ENCODE peak calls at places on chromosomes 11 and 22, in six cellular contexts. One of them, this sample, is unnamed.

GRCh38 chr22:36486619-36487384 is 5.4 kb upstream of the TXN2 start:
- DNase-seq in transverse colon: peak; percentile 58
- DNase-seq in RWPE1: no peak
- DNase-seq in fibroblast of lung: peak; percentile 61
- DNase-seq in neural progenitor cell: peak; percentile 77
- DNase-seq in mesendoderm: peak; percentile 73
- DNase-seq in this sample: peak; percentile 65

GRCh38 chr22:43440556-43440955 is 28.7 kb downstream of the MPPED1 start:
- DNase-seq in mesendoderm: no peak
- DNase-seq in RWPE1: no peak
- DNase-seq in neural progenitor cell: no peak
- DNase-seq in fibroblast of lung: no peak
- DNase-seq in transverse colon: no peak
- DNase-seq in this sample: no peak

GRCh38 chr22:39083212-39084165 is 6.4 kb downstream of the APOBEC3G start:
- DNase-seq in mesendoderm: no peak
- DNase-seq in fibroblast of lung: no peak
- DNase-seq in neural progenitor cell: no peak
- DNase-seq in transverse colon: no peak
- DNase-seq in RWPE1: no peak
- DNase-seq in this sample: no peak

GRCh38 chr11:2801711-2802388 is 83.7 kb downstream of the CDKN1C start:
- DNase-seq in transverse colon: peak; percentile 8
- DNase-seq in neural progenitor cell: no peak
- DNase-seq in mesendoderm: no peak
- DNase-seq in RWPE1: no peak
- DNase-seq in fibroblast of lung: no peak
- DNase-seq in this sample: peak; percentile 10

GRCh38 chr11:70436501-70436860 is 38.2 kb downstream of the CTTN start:
- DNase-seq in fibroblast of lung: no peak
- DNase-seq in neural progenitor cell: no peak
- DNase-seq in RWPE1: no peak
- DNase-seq in transverse colon: no peak
- DNase-seq in mesendoderm: no peak
- DNase-seq in this sample: no peak

GRCh38 chr11:57210731-57211335 is 26.2 kb downstream of the APLNR start:
- DNase-seq in fibroblast of lung: no peak
- DNase-seq in neural progenitor cell: no peak
- DNase-seq in transverse colon: no peak
- DNase-seq in RWPE1: no peak
- DNase-seq in mesendoderm: peak; percentile 71
- DNase-seq in this sample: no peak

GRCh38 chr11:62458212-62459002 is 39.6 kb downstream of the SCGB1A1 start:
- DNase-seq in transverse colon: no peak
- DNase-seq in fibroblast of lung: no peak
- DNase-seq in neural progenitor cell: no peak
- DNase-seq in RWPE1: no peak
- DNase-seq in mesendoderm: no peak
- DNase-seq in this sample: no peak

GRCh38 chr11:95788921-95789505 is 569 bp downstream of the FAM76B start:
- DNase-seq in transverse colon: peak; percentile 13
- DNase-seq in neural progenitor cell: peak; percentile 80
- DNase-seq in RWPE1: peak; percentile 13
- DNase-seq in mesendoderm: peak; percentile 84
- DNase-seq in fibroblast of lung: peak; percentile 39
- DNase-seq in this sample: peak; percentile 52

GRCh38 chr11:83645561-83645960 is 359.4 kb upstream of the CCDC90B start:
- DNase-seq in RWPE1: no peak
- DNase-seq in neural progenitor cell: no peak
- DNase-seq in transverse colon: no peak
- DNase-seq in fibroblast of lung: no peak
- DNase-seq in mesendoderm: no peak
- DNase-seq in this sample: no peak

GRCh38 chr11:93492464-93493251 is 50.5 kb downstream of the SMCO4 start:
- DNase-seq in transverse colon: no peak
- DNase-seq in RWPE1: no peak
- DNase-seq in mesendoderm: no peak
- DNase-seq in fibroblast of lung: no peak
- DNase-seq in neural progenitor cell: no peak
- DNase-seq in this sample: no peak

GRCh38 chr11:19382131-19382611 is 141.4 kb upstream of the E2F8 start:
- DNase-seq in neural progenitor cell: peak; percentile 59
- DNase-seq in RWPE1: no peak
- DNase-seq in mesendoderm: no peak
- DNase-seq in fibroblast of lung: no peak
- DNase-seq in transverse colon: no peak
- DNase-seq in this sample: peak; percentile 75

GRCh38 chr11:2574553-2575535 is 125.0 kb downstream of the KCNQ1OT1 start:
- DNase-seq in mesendoderm: no peak
- DNase-seq in transverse colon: peak; percentile 34
- DNase-seq in neural progenitor cell: no peak
- DNase-seq in fibroblast of lung: no peak
- DNase-seq in RWPE1: no peak
- DNase-seq in this sample: peak; percentile 61

DNA sequence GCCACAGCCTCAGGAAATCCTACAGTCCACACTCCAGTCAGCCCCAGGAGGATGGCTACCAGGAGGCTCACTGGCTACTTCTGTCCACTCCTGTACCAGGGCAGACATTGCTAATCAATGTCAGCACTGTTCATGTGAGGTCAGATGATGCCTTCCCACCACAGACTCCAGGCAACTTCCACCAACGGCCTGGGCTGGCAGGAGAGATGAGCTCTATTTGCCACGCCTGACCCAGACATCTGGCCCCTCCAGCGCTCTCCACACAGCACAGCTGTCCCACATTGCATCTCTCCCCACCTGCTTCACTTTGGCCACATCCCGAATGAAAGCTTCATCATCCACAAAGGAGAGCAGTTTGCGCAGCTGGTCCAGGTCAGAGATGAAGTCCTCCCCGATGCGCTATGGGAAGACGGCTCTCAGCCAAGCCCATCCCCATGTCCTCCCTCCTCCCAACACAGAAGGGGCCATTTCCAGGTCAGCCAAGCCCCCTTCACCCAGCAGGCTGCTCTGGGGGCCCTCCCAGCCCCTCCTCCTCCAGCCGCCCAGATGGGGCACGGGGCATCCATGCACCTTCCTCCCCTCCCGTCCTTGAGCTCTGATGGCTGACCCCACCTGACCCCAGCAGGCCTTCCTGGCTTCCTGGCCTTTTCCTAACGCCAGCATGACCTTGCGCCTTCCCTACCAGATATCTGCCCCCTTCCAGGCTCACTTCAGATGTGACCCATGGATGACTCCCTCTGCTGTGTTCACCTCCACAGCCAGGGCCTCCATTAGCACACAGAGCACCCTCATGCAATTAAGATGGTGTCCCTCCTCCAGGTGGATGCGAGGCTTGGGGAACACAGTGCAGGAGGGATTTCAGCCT is 7.4 kb downstream of the PYGM start:
- DNase-seq in RWPE1: no peak
- DNase-seq in mesendoderm: no peak
- DNase-seq in neural progenitor cell: no peak
- DNase-seq in fibroblast of lung: no peak
- DNase-seq in transverse colon: no peak
- DNase-seq in this sample: no peak
- H3K27ac ChIP-seq in RWPE1: no peak overlapping the region
- H3K27ac ChIP-seq in mesendoderm: no peak overlapping the region
- H3K27ac ChIP-seq in neural progenitor cell: no peak overlapping the region
- H3K27ac ChIP-seq in fibroblast of lung: no peak overlapping the region
- H3K27ac ChIP-seq in transverse colon: no peak overlapping the region
- H3K27ac ChIP-seq in this sample: no peak overlapping the region

GRCh38 chr11:35553831-35554230 is 28.4 kb upstream of the PAMR1 start:
- DNase-seq in transverse colon: no peak
- DNase-seq in fibroblast of lung: peak; percentile 93
- DNase-seq in neural progenitor cell: no peak
- DNase-seq in RWPE1: no peak
- DNase-seq in mesendoderm: peak; percentile 21
- DNase-seq in this sample: no peak

GRCh38 chr11:35553021-35553420 is 27.6 kb upstream of the PAMR1 start:
- DNase-seq in fibroblast of lung: no peak
- DNase-seq in neural progenitor cell: no peak
- DNase-seq in RWPE1: no peak
- DNase-seq in mesendoderm: no peak
- DNase-seq in transverse colon: no peak
- DNase-seq in this sample: no peak

GRCh38 chr11:35558468-35558867 is 33.1 kb upstream of the PAMR1 start:
- DNase-seq in neural progenitor cell: no peak
- DNase-seq in transverse colon: no peak
- DNase-seq in RWPE1: no peak
- DNase-seq in fibroblast of lung: peak; percentile 69
- DNase-seq in mesendoderm: no peak
- DNase-seq in this sample: no peak

GRCh38 chr11:35555238-35555887 is 29.9 kb upstream of the PAMR1 start:
- DNase-seq in mesendoderm: no peak
- DNase-seq in transverse colon: no peak
- DNase-seq in neural progenitor cell: no peak
- DNase-seq in RWPE1: no peak
- DNase-seq in fibroblast of lung: peak; percentile 76
- DNase-seq in this sample: no peak

GRCh38 chr11:35554491-35555237 is 29.2 kb upstream of the PAMR1 start:
- DNase-seq in mesendoderm: peak; percentile 44
- DNase-seq in RWPE1: no peak
- DNase-seq in transverse colon: no peak
- DNase-seq in fibroblast of lung: no peak
- DNase-seq in neural progenitor cell: no peak
- DNase-seq in this sample: no peak
- H3K27ac ChIP-seq in mesendoderm: no peak overlapping the region
- H3K27ac ChIP-seq in RWPE1: no peak overlapping the region
- H3K27ac ChIP-seq in transverse colon: no peak overlapping the region
- H3K27ac ChIP-seq in fibroblast of lung: peak overlapping the region; percentile 64
- H3K27ac ChIP-seq in neural progenitor cell: no peak overlapping the region
- H3K27ac ChIP-seq in this sample: no peak overlapping the region

GRCh38 chr11:1534682-1535081 is 37.4 kb downstream of the DUSP8 start:
- DNase-seq in transverse colon: no peak
- DNase-seq in RWPE1: peak; percentile 41
- DNase-seq in fibroblast of lung: no peak
- DNase-seq in mesendoderm: no peak
- DNase-seq in neural progenitor cell: no peak
- DNase-seq in this sample: no peak

GRCh38 chr11:1531961-1532586 is 40.0 kb downstream of the DUSP8 start:
- DNase-seq in RWPE1: peak; percentile 63
- DNase-seq in fibroblast of lung: no peak
- DNase-seq in transverse colon: no peak
- DNase-seq in neural progenitor cell: no peak
- DNase-seq in mesendoderm: no peak
- DNase-seq in this sample: no peak

GRCh38 chr11:1532606-1533341 is 39.3 kb downstream of the DUSP8 start:
- DNase-seq in fibroblast of lung: no peak
- DNase-seq in neural progenitor cell: no peak
- DNase-seq in RWPE1: peak; percentile 32
- DNase-seq in transverse colon: no peak
- DNase-seq in mesendoderm: no peak
- DNase-seq in this sample: no peak

GRCh38 chr11:1534171-1534570 is 37.9 kb downstream of the DUSP8 start:
- DNase-seq in fibroblast of lung: no peak
- DNase-seq in transverse colon: no peak
- DNase-seq in RWPE1: no peak
- DNase-seq in mesendoderm: no peak
- DNase-seq in neural progenitor cell: no peak
- DNase-seq in this sample: no peak

GRCh38 chr11:1533342-1533725 is 38.7 kb downstream of the DUSP8 start:
- DNase-seq in mesendoderm: no peak
- DNase-seq in fibroblast of lung: no peak
- DNase-seq in neural progenitor cell: no peak
- DNase-seq in RWPE1: no peak
- DNase-seq in transverse colon: no peak
- DNase-seq in this sample: no peak
- H3K27ac ChIP-seq in mesendoderm: no peak overlapping the region
- H3K27ac ChIP-seq in fibroblast of lung: no peak overlapping the region
- H3K27ac ChIP-seq in neural progenitor cell: no peak overlapping the region
- H3K27ac ChIP-seq in RWPE1: peak overlapping the region; percentile 99
- H3K27ac ChIP-seq in transverse colon: no peak overlapping the region
- H3K27ac ChIP-seq in this sample: no peak overlapping the region

GRCh38 chr11:119713361-119714040 is 15.5 kb downstream of the NECTIN1 start:
- DNase-seq in RWPE1: no peak
- DNase-seq in fibroblast of lung: no peak
- DNase-seq in transverse colon: no peak
- DNase-seq in neural progenitor cell: no peak
- DNase-seq in mesendoderm: peak; percentile 59
- DNase-seq in this sample: no peak

GRCh38 chr11:119712006-119712405 is 17.0 kb downstream of the NECTIN1 start:
- DNase-seq in neural progenitor cell: no peak
- DNase-seq in RWPE1: no peak
- DNase-seq in transverse colon: no peak
- DNase-seq in mesendoderm: no peak
- DNase-seq in fibroblast of lung: no peak
- DNase-seq in this sample: no peak

GRCh38 chr11:119712459-119713360 is 16.3 kb downstream of the NECTIN1 start:
- DNase-seq in neural progenitor cell: peak; percentile 54
- DNase-seq in RWPE1: no peak
- DNase-seq in transverse colon: no peak
- DNase-seq in mesendoderm: peak; percentile 65
- DNase-seq in fibroblast of lung: no peak
- DNase-seq in this sample: no peak

GRCh38 chr11:119714590-119714989 is 14.4 kb downstream of the NECTIN1 start:
- DNase-seq in transverse colon: no peak
- DNase-seq in RWPE1: no peak
- DNase-seq in neural progenitor cell: no peak
- DNase-seq in mesendoderm: no peak
- DNase-seq in fibroblast of lung: no peak
- DNase-seq in this sample: no peak

GRCh38 chr11:119714189-119714588 is 14.8 kb downstream of the NECTIN1 start:
- DNase-seq in transverse colon: no peak
- DNase-seq in neural progenitor cell: no peak
- DNase-seq in RWPE1: no peak
- DNase-seq in fibroblast of lung: no peak
- DNase-seq in mesendoderm: no peak
- DNase-seq in this sample: no peak
- H3K27ac ChIP-seq in transverse colon: no peak overlapping the region
- H3K27ac ChIP-seq in neural progenitor cell: no peak overlapping the region
- H3K27ac ChIP-seq in RWPE1: peak overlapping the region; percentile 68
- H3K27ac ChIP-seq in fibroblast of lung: no peak overlapping the region
- H3K27ac ChIP-seq in mesendoderm: no peak overlapping the region
- H3K27ac ChIP-seq in this sample: no peak overlapping the region

This sample was measured in testis.